ENCODE peak calls at places on chromosome 18, in nine cellular contexts. V, T, C, I, A, E, G, P and D are unnamed samples.

GRCh38 chr18:6521804-6522418 is 107.2 kb upstream of the L3MBTL4 start:
- DNase-seq in V (peak; percentile 89), A (peak; percentile 63), P (peak; percentile 13), T (peak; percentile 20), I (peak; percentile 56), G (peak; percentile 55), E (peak; percentile 61), C (peak; percentile 31), D (no peak)

GRCh38 chr18:26549103-26549485 is 741 bp upstream of the KCTD1 start:
- DNase-seq in A (peak; percentile 43), I (peak; percentile 49), V (peak; percentile 63), T (peak; percentile 65), E (peak; percentile 59), G (no peak), P (no peak), C (peak; percentile 23), D (peak; percentile 15)

GRCh38 chr18:63613420-63613819 is 26.3 kb downstream of the SERPINB13 start:
- DNase-seq in T (no peak), A (no peak), G (no peak), V (peak; percentile 3), I (no peak), P (no peak), C (no peak), E (no peak), D (no peak)

GRCh38 chr18:51363384-51363783 is 165.9 kb upstream of the MEX3C start:
- DNase-seq in V (no peak), T (no peak), A (no peak), C (no peak), I (peak; percentile 10), G (no peak), E (no peak), P (no peak), D (no peak)

GRCh38 chr18:3269241-3269640 is 7.3 kb downstream of the MYL12B start:
- DNase-seq in C (no peak), A (peak; percentile 62), T (no peak), G (no peak), V (no peak), P (no peak), I (no peak), E (no peak), D (no peak)

GRCh38 chr18:2244641-2245040 is 326.7 kb downstream of the METTL4 start:
- DNase-seq in G (no peak), V (no peak), T (no peak), A (no peak), E (no peak), P (no peak), I (no peak), C (no peak), D (no peak)

GRCh38 chr18:35491689-35492077 is 6.1 kb downstream of the INO80C start:
- DNase-seq in P (no peak), A (no peak), V (peak; percentile 82), T (no peak), G (no peak), C (no peak), I (no peak), E (no peak), D (no peak)

GRCh38 chr18:55337908-55338521 is 250.0 kb downstream of the TCF4 start:
- DNase-seq in C (peak; percentile 54), E (peak; percentile 67), G (no peak), T (peak; percentile 47), A (no peak), V (no peak), P (no peak), I (peak; percentile 53), D (no peak)

GRCh38 chr18:59469463-59470180 is 110.6 kb upstream of the LMAN1 start:
- DNase-seq in I (no peak), T (no peak), P (no peak), E (no peak), A (no peak), C (no peak), G (no peak), V (no peak), D (no peak)

GRCh38 chr18:63869374-63869773 is 18.1 kb upstream of the SERPINB2 start:
- DNase-seq in G (no peak), T (peak; percentile 17), E (no peak), V (no peak), C (no peak), A (peak; percentile 78), P (no peak), I (peak; percentile 70), D (no peak)

GRCh38 chr18:1914489-1914888 is 656.8 kb downstream of the METTL4 start:
- DNase-seq in C (no peak), G (no peak), P (no peak), T (peak; percentile 9), V (peak; percentile 62), E (no peak), A (no peak), I (peak; percentile 6), D (no peak)

GRCh38 chr18:55452123-55452611 is 135.8 kb downstream of the TCF4 start:
- DNase-seq in E (no peak), I (peak; percentile 35), G (no peak), T (peak; percentile 36), C (no peak), P (peak; percentile 13), V (no peak), A (peak; percentile 60), D (no peak)

GRCh38 chr18:76874643-76875389 is 52.5 kb downstream of the ZNF236 start:
- DNase-seq in P (no peak), A (no peak), C (no peak), V (peak; percentile 67), E (no peak), T (no peak), I (no peak), G (peak; percentile 31), D (no peak)

GRCh38 chr18:22789600-22789999 is 143.5 kb upstream of the RBBP8 start:
- DNase-seq in E (no peak), A (no peak), V (no peak), P (no peak), G (no peak), T (peak; percentile 55), C (no peak), I (no peak), D (no peak)

GRCh38 chr18:59551902-59552635 is 145.2 kb downstream of the CCBE1 start:
- DNase-seq in G (no peak), C (no peak), T (no peak), I (peak; percentile 72), E (no peak), A (no peak), P (no peak), V (no peak), D (no peak)

GRCh38 chr18:75544051-75544481 is 116.6 kb upstream of the SMIM21 start:
- DNase-seq in V (no peak), P (no peak), E (peak; percentile 29), T (peak; percentile 84), A (peak; percentile 51), C (no peak), I (peak; percentile 12), G (no peak), D (no peak)

GRCh38 chr18:67553471-67553870 is 37.0 kb upstream of the DSEL start:
- DNase-seq in A (no peak), C (no peak), E (no peak), G (no peak), P (no peak), I (no peak), V (no peak), T (peak; percentile 54), D (no peak)

GRCh38 chr18:2070636-2071035 is 500.7 kb downstream of the METTL4 start:
- DNase-seq in T (no peak), E (no peak), G (no peak), V (no peak), A (no peak), C (no peak), P (no peak), I (no peak), D (no peak)

GRCh38 chr18:77068321-77068841 is 64.2 kb downstream of the MBP start:
- DNase-seq in P (no peak), A (peak; percentile 63), G (no peak), I (peak; percentile 60), T (peak; percentile 74), C (peak; percentile 71), E (no peak), V (no peak), D (no peak)

GRCh38 chr18:902179-902718 is 2.4 kb upstream of the ADCYAP1 start:
- DNase-seq in T (peak; percentile 40), E (no peak), C (no peak), G (no peak), V (peak; percentile 52), P (peak; percentile 34), I (peak; percentile 54), A (peak; percentile 20), D (no peak)
- TF ChIP-seq CTCF in T (no peak), E (no peak), C (no peak), G (no peak), V (peak; percentile 57), P (peak; percentile 53), I (no peak), A (peak; percentile 31), D (peak; percentile 38)

GRCh38 chr18:28826062-28826565 is 649.2 kb upstream of the CDH2 start:
- DNase-seq in A (no peak), V (no peak), G (no peak), C (no peak), I (no peak), T (no peak), P (no peak), E (no peak), D (no peak)
- TF ChIP-seq CTCF in A (no peak), V (no peak), G (no peak), C (no peak), I (no peak), T (no peak), P (no peak), E (no peak), D (no peak)

GRCh38 chr18:61085751-61086150 is 247.5 kb upstream of the CDH20 start:
- DNase-seq in V (no peak), E (no peak), T (no peak), I (no peak), G (no peak), A (no peak), C (no peak), P (no peak), D (no peak)

GRCh38 chr18:61086657-61087056 is 246.6 kb upstream of the CDH20 start:
- DNase-seq in P (no peak), G (no peak), V (no peak), C (no peak), I (no peak), E (no peak), A (no peak), T (no peak), D (no peak)

GRCh38 chr18:61079714-61080113 is 253.5 kb upstream of the CDH20 start:
- DNase-seq in T (no peak), A (no peak), E (no peak), C (no peak), I (no peak), P (no peak), V (no peak), G (no peak), D (no peak)

GRCh38 chr18:61085036-61085435 is 248.2 kb upstream of the CDH20 start:
- DNase-seq in V (no peak), G (no peak), C (no peak), T (no peak), A (no peak), P (no peak), I (no peak), E (no peak), D (no peak)

GRCh38 chr18:61082976-61083630 is 250.1 kb upstream of the CDH20 start:
- DNase-seq in C (no peak), E (no peak), A (no peak), P (no peak), I (no peak), G (no peak), V (no peak), T (no peak), D (no peak)
- TF ChIP-seq CTCF in C (no peak), E (no peak), A (no peak), P (no peak), I (no peak), G (no peak), V (no peak), T (no peak), D (no peak)

GRCh38 chr18:7592305-7593071 is 25.4 kb downstream of the PTPRM start:
- DNase-seq in E (no peak), V (peak; percentile 70), T (no peak), G (peak; percentile 32), P (no peak), I (no peak), C (no peak), A (no peak), D (no peak)
- TF ChIP-seq CTCF in E (no peak), V (peak; percentile 55), T (no peak), G (peak; percentile 53), P (peak; percentile 39), I (peak; percentile 9), C (no peak), A (no peak), D (peak; percentile 51)